ENCODE peak calls at places on chromosomes 1 and 21, in four cellular contexts. I is mucosa of gallbladder, K is ureter, P is NCI-H2171 treated with DMSO at 0.1 percent for 48 hours. A is an unnamed sample.

GRCh38 chr1:150160964-150161626 is 11.4 kb downstream of the PLEKHO1 start:
- DNase-seq in I (no peak), K (no peak), P (no peak), A (no peak)

GRCh38 chr1:60970081-60970509 is 112.3 kb upstream of the NFIA start:
- DNase-seq in I (no peak), K (no peak), P (no peak), A (no peak)

GRCh38 chr1:229832695-229833094 is 206.6 kb downstream of the URB2 start:
- DNase-seq in I (no peak), K (no peak), P (no peak), A (no peak)

GRCh38 chr21:28615276-28615675 is 377.4 kb downstream of the LTN1 start:
- DNase-seq in I (no peak), K (no peak), P (no peak), A (no peak)

GRCh38 chr1:5514519-5515183 is 477.6 kb downstream of the NPHP4 start:
- DNase-seq in I (peak), K (peak), P (peak), A (peak)

GRCh38 chr1:184299796-184300195 is 87.0 kb upstream of the C1orf21 start:
- DNase-seq in I (no peak), K (no peak), P (no peak), A (no peak)

GRCh38 chr21:38963006-38963405 is 157.3 kb downstream of the ETS2 start:
- DNase-seq in I (no peak), K (no peak), P (no peak), A (no peak)

GRCh38 chr1:76862447-76862846 is 4.8 kb upstream of the ST6GALNAC5 start:
- DNase-seq in I (no peak), K (no peak), P (no peak), A (no peak)

GRCh38 chr1:46166521-46167462 is 8.1 kb upstream of the TSPAN1 start:
- DNase-seq in I (no peak), K (peak), P (no peak), A (peak)

GRCh38 chr1:55284856-55285255 is 69.7 kb upstream of the USP24 start:
- DNase-seq in I (peak), K (peak), P (peak), A (no peak)

GRCh38 chr1:77039739-77040138 is 172.5 kb downstream of the ST6GALNAC5 start:
- DNase-seq in I (peak), K (no peak), P (no peak), A (no peak)

GRCh38 chr1:94481473-94481933 is 60.1 kb downstream of the F3 start:
- DNase-seq in I (peak), K (peak), P (peak), A (peak)

GRCh38 chr1:29398431-29398830 is 162.1 kb downstream of the PTPRU start:
- DNase-seq in I (no peak), K (no peak), P (no peak), A (no peak)

GRCh38 chr1:108871050-108871724 is 5.6 kb upstream of the GPSM2 start:
- DNase-seq in I (no peak), K (no peak), P (no peak), A (no peak)

GRCh38 chr1:16386454-16387113 is 19.5 kb downstream of the SZRD1 start:
- DNase-seq in I (peak), K (no peak), P (no peak), A (no peak)

GRCh38 chr1:209899948-209900347 is 38.1 kb upstream of the SYT14 start:
- DNase-seq in I (no peak), K (no peak), P (no peak), A (no peak)

GRCh38 chr1:46406881-46407608 is 12.9 kb downstream of the FAAH start:
- DNase-seq in I (no peak), K (no peak), P (no peak), A (no peak)

GRCh38 chr1:40861227-40862003 is 748 bp downstream of the CITED4 start:
- DNase-seq in I (peak), K (peak), P (no peak), A (peak)

GRCh38 chr21:36542312-36543101 is 62.6 kb upstream of the CLDN14 start:
- DNase-seq in I (no peak), K (no peak), P (no peak), A (no peak)

GRCh38 chr1:112954945-112955677 is 885 bp downstream of the SLC16A1 start:
- DNase-seq in I (no peak), K (peak), P (peak), A (peak)

GRCh38 chr1:9842781-9843575 is 19.2 kb upstream of the CLSTN1 start:
- DNase-seq in I (peak), K (no peak), P (peak), A (no peak)

GRCh38 chr1:85849660-85850059 is 141.4 kb upstream of the ZNHIT6 start:
- DNase-seq in I (no peak), K (no peak), P (no peak), A (no peak)

GRCh38 chr1:214233856-214234634 is 46.9 kb upstream of the SMYD2 start:
- DNase-seq in I (no peak), K (no peak), P (peak), A (no peak)

GRCh38 chr21:25964926-25965325 is 205.6 kb downstream of the APP start:
- DNase-seq in I (no peak), K (no peak), P (no peak), A (no peak)

GRCh38 chr1:36178479-36179219 is 22.7 kb downstream of the MAP7D1 start:
- DNase-seq in I (peak), K (no peak), P (no peak), A (no peak)

GRCh38 chr1:48493970-48494769 is 22.2 kb upstream of the SPATA6 start:
- DNase-seq in I (no peak), K (peak), P (no peak), A (peak)

GRCh38 chr1:119715542-119715941 is 3.8 kb downstream of the PHGDH start:
- DNase-seq in I (no peak), K (no peak), P (peak), A (no peak)

GRCh38 chr1:160610584-160611242 is 31.4 kb upstream of the CD84 start:
- DNase-seq in I (no peak), K (no peak), P (no peak), A (no peak)

GRCh38 chr1:29671446-29671845 is 435.1 kb downstream of the PTPRU start:
- DNase-seq in I (no peak), K (peak), P (no peak), A (no peak)

GRCh38 chr1:208988811-208989222 is 594.7 kb upstream of the CAMK1G start:
- DNase-seq in I (peak), K (no peak), P (peak), A (no peak)

GRCh38 chr1:163824006-163824405 is 502.3 kb downstream of the NUF2 start:
- DNase-seq in I (no peak), K (no peak), P (no peak), A (no peak)

GRCh38 chr1:105027838-105028471 is 1278.3 kb downstream of the AMY1C start:
- DNase-seq in I (no peak), K (no peak), P (peak), A (no peak)

GRCh38 chr1:55938376-55938850 is 641.0 kb downstream of the PLPP3 start:
- DNase-seq in I (no peak), K (no peak), P (no peak), A (no peak)

A was measured in dorsolateral prefrontal cortex.